ENCODE peak calls at places on chromosomes 16 and 17, in five cellular contexts. One of them, this sample, is unnamed.

GRCh38 chr17:80151333-80151732 is 4.4 kb upstream of the EIF4A3 start:
- DNase-seq in OCI-M1: no peak
- DNase-seq in CD4-positive, alpha-beta memory T cell: no peak
- DNase-seq in fibroblast of the aortic adventitia: peak
- DNase-seq in GM03348: peak
- DNase-seq in this sample: no peak

GRCh38 chr17:60908324-60908723 is 230.7 kb downstream of the BCAS3 start:
- DNase-seq in OCI-M1: no peak
- DNase-seq in GM03348: no peak
- DNase-seq in fibroblast of the aortic adventitia: no peak
- DNase-seq in CD4-positive, alpha-beta memory T cell: no peak
- DNase-seq in this sample: no peak

GRCh38 chr17:9575381-9576072 is at the start of gene STX8:
- DNase-seq in OCI-M1: peak
- DNase-seq in CD4-positive, alpha-beta memory T cell: peak
- DNase-seq in GM03348: peak
- DNase-seq in fibroblast of the aortic adventitia: peak
- DNase-seq in this sample: peak

GRCh38 chr17:21530841-21531240 is 154.7 kb downstream of the KCNJ12 start:
- DNase-seq in fibroblast of the aortic adventitia: no peak
- DNase-seq in GM03348: no peak
- DNase-seq in OCI-M1: no peak
- DNase-seq in CD4-positive, alpha-beta memory T cell: no peak
- DNase-seq in this sample: no peak

GRCh38 chr17:2939714-2940351 is 123.6 kb downstream of the OR1D5 start:
- DNase-seq in fibroblast of the aortic adventitia: no peak
- DNase-seq in CD4-positive, alpha-beta memory T cell: no peak
- DNase-seq in OCI-M1: no peak
- DNase-seq in GM03348: no peak
- DNase-seq in this sample: no peak

GRCh38 chr16:89072216-89073130 is 21.2 kb upstream of the ACSF3 start:
- DNase-seq in fibroblast of the aortic adventitia: peak
- DNase-seq in OCI-M1: no peak
- DNase-seq in GM03348: peak
- DNase-seq in CD4-positive, alpha-beta memory T cell: no peak
- DNase-seq in this sample: no peak

GRCh38 chr16:85991856-85992255 is 92.9 kb downstream of the IRF8 start:
- DNase-seq in fibroblast of the aortic adventitia: no peak
- DNase-seq in CD4-positive, alpha-beta memory T cell: no peak
- DNase-seq in GM03348: no peak
- DNase-seq in OCI-M1: no peak
- DNase-seq in this sample: no peak

GRCh38 chr17:62664336-62665120 is 37.1 kb downstream of the MRC2 start:
- DNase-seq in CD4-positive, alpha-beta memory T cell: no peak
- DNase-seq in OCI-M1: no peak
- DNase-seq in GM03348: peak
- DNase-seq in fibroblast of the aortic adventitia: no peak
- DNase-seq in this sample: no peak

GRCh38 chr17:48930435-48930873 is 14.2 kb downstream of the SNF8 start:
- DNase-seq in fibroblast of the aortic adventitia: no peak
- DNase-seq in OCI-M1: no peak
- DNase-seq in CD4-positive, alpha-beta memory T cell: no peak
- DNase-seq in GM03348: no peak
- DNase-seq in this sample: no peak

GRCh38 chr17:9842057-9842758 is 16.5 kb downstream of the GLP2R start:
- DNase-seq in GM03348: peak
- DNase-seq in fibroblast of the aortic adventitia: peak
- DNase-seq in CD4-positive, alpha-beta memory T cell: no peak
- DNase-seq in OCI-M1: no peak
- DNase-seq in this sample: peak

GRCh38 chr16:1261131-1261917 is 5.5 kb downstream of the TPSD1 start:
- DNase-seq in GM03348: no peak
- DNase-seq in fibroblast of the aortic adventitia: no peak
- DNase-seq in OCI-M1: no peak
- DNase-seq in CD4-positive, alpha-beta memory T cell: no peak
- DNase-seq in this sample: no peak

GRCh38 chr17:76726766-76727718 is at the start of gene METTL23:
- DNase-seq in CD4-positive, alpha-beta memory T cell: peak
- DNase-seq in OCI-M1: peak
- DNase-seq in fibroblast of the aortic adventitia: peak
- DNase-seq in GM03348: peak
- DNase-seq in this sample: no peak

GRCh38 chr17:28295677-28296578 is 23.1 kb upstream of the TMEM97 start:
- DNase-seq in OCI-M1: no peak
- DNase-seq in GM03348: no peak
- DNase-seq in CD4-positive, alpha-beta memory T cell: no peak
- DNase-seq in fibroblast of the aortic adventitia: no peak
- DNase-seq in this sample: no peak

GRCh38 chr17:55625516-55625915 is 97.1 kb downstream of the TMEM100 start:
- DNase-seq in OCI-M1: peak
- DNase-seq in fibroblast of the aortic adventitia: no peak
- DNase-seq in CD4-positive, alpha-beta memory T cell: no peak
- DNase-seq in GM03348: no peak
- DNase-seq in this sample: no peak

GRCh38 chr17:28746611-28747045 is 2.8 kb downstream of the TRAF4 start:
- DNase-seq in fibroblast of the aortic adventitia: no peak
- DNase-seq in GM03348: no peak
- DNase-seq in CD4-positive, alpha-beta memory T cell: no peak
- DNase-seq in OCI-M1: no peak
- DNase-seq in this sample: peak

GRCh38 chr17:57677858-57678257 is 67.2 kb downstream of the CCDC182 start:
- DNase-seq in fibroblast of the aortic adventitia: no peak
- DNase-seq in CD4-positive, alpha-beta memory T cell: no peak
- DNase-seq in OCI-M1: no peak
- DNase-seq in GM03348: no peak
- DNase-seq in this sample: no peak

GRCh38 chr17:3732171-3732570 is 8.5 kb downstream of the HASPIN start:
- DNase-seq in CD4-positive, alpha-beta memory T cell: no peak
- DNase-seq in OCI-M1: peak
- DNase-seq in fibroblast of the aortic adventitia: peak
- DNase-seq in GM03348: no peak
- DNase-seq in this sample: no peak

GRCh38 chr17:42315402-42316156 is 27.3 kb downstream of the STAT5A start:
- DNase-seq in GM03348: no peak
- DNase-seq in CD4-positive, alpha-beta memory T cell: peak
- DNase-seq in OCI-M1: peak
- DNase-seq in fibroblast of the aortic adventitia: no peak
- DNase-seq in this sample: no peak

GRCh38 chr16:87371261-87371866 is 12.2 kb downstream of the FBXO31 start:
- DNase-seq in fibroblast of the aortic adventitia: peak
- DNase-seq in CD4-positive, alpha-beta memory T cell: no peak
- DNase-seq in GM03348: no peak
- DNase-seq in OCI-M1: no peak
- DNase-seq in this sample: no peak

GRCh38 chr16:74657873-74658642 is 8.6 kb downstream of the RFWD3 start:
- DNase-seq in OCI-M1: no peak
- DNase-seq in GM03348: no peak
- DNase-seq in CD4-positive, alpha-beta memory T cell: no peak
- DNase-seq in fibroblast of the aortic adventitia: no peak
- DNase-seq in this sample: no peak

GRCh38 chr16:30802971-30803370 is 16.0 kb upstream of the ZNF629 start:
- DNase-seq in fibroblast of the aortic adventitia: no peak
- DNase-seq in GM03348: no peak
- DNase-seq in OCI-M1: no peak
- DNase-seq in CD4-positive, alpha-beta memory T cell: no peak
- DNase-seq in this sample: no peak

GRCh38 chr17:7830616-7831015 is 3.4 kb upstream of the KDM6B start:
- DNase-seq in GM03348: no peak
- DNase-seq in OCI-M1: no peak
- DNase-seq in CD4-positive, alpha-beta memory T cell: no peak
- DNase-seq in fibroblast of the aortic adventitia: no peak
- DNase-seq in this sample: no peak

GRCh38 chr16:6558661-6559060 is 774.0 kb upstream of the RBFOX1 start:
- DNase-seq in CD4-positive, alpha-beta memory T cell: no peak
- DNase-seq in fibroblast of the aortic adventitia: no peak
- DNase-seq in GM03348: no peak
- DNase-seq in OCI-M1: no peak
- DNase-seq in this sample: no peak

GRCh38 chr17:73541111-73541510 is 103.1 kb downstream of the SDK2 start:
- DNase-seq in CD4-positive, alpha-beta memory T cell: no peak
- DNase-seq in GM03348: no peak
- DNase-seq in fibroblast of the aortic adventitia: no peak
- DNase-seq in OCI-M1: no peak
- DNase-seq in this sample: no peak

GRCh38 chr16:84597518-84598390 is 20.1 kb downstream of the COTL1 start:
- DNase-seq in fibroblast of the aortic adventitia: no peak
- DNase-seq in OCI-M1: no peak
- DNase-seq in CD4-positive, alpha-beta memory T cell: no peak
- DNase-seq in GM03348: no peak
- DNase-seq in this sample: no peak

GRCh38 chr17:81057079-81057730 is 22.3 kb downstream of the BAIAP2 start:
- DNase-seq in CD4-positive, alpha-beta memory T cell: no peak
- DNase-seq in fibroblast of the aortic adventitia: peak
- DNase-seq in GM03348: peak
- DNase-seq in OCI-M1: peak
- DNase-seq in this sample: peak

GRCh38 chr17:72404872-72405271 is 284.1 kb downstream of the SOX9 start:
- DNase-seq in OCI-M1: no peak
- DNase-seq in GM03348: peak
- DNase-seq in CD4-positive, alpha-beta memory T cell: no peak
- DNase-seq in fibroblast of the aortic adventitia: peak
- DNase-seq in this sample: no peak